ENCODE peak calls at places on chromosome 22, in four cellular contexts. One of them, this sample, is unnamed. For H3K4me1, the result is how much of the 10 kb centered on the place peaks cover.

GRCh38 chr22:49968831-49969661 is 8.5 kb downstream of the PIM3 start:
- DNase-seq in suprapubic skin: peak
- DNase-seq in body of pancreas: no peak
- DNase-seq in GM23338: no peak
- DNase-seq in this sample: no peak

GRCh38 chr22:42577623-42578240 is 24.0 kb downstream of the SERHL2 start:
- DNase-seq in suprapubic skin: no peak
- DNase-seq in body of pancreas: no peak
- DNase-seq in GM23338: no peak
- DNase-seq in this sample: no peak

GRCh38 chr22:19114984-19115552 is 7.1 kb downstream of the DGCR2 start:
- DNase-seq in suprapubic skin: no peak
- DNase-seq in body of pancreas: no peak
- DNase-seq in GM23338: no peak
- DNase-seq in this sample: no peak

GRCh38 chr22:50192825-50193204 is 7.1 kb downstream of the TRABD start:
- DNase-seq in suprapubic skin: no peak
- DNase-seq in body of pancreas: no peak
- DNase-seq in GM23338: no peak
- DNase-seq in this sample: no peak

GRCh38 chr22:49257551-49257951 is 570.1 kb downstream of the BRD1 start:
- DNase-seq in suprapubic skin: no peak
- DNase-seq in body of pancreas: no peak
- DNase-seq in GM23338: no peak
- DNase-seq in this sample: no peak

GRCh38 chr22:45033136-45033535 is 23.3 kb upstream of the PHF21B start:
- DNase-seq in suprapubic skin: no peak
- DNase-seq in body of pancreas: no peak
- DNase-seq in GM23338: no peak
- DNase-seq in this sample: no peak

GRCh38 chr22:43376765-43377485 is 33.8 kb upstream of the SCUBE1 start:
- DNase-seq in suprapubic skin: peak
- DNase-seq in body of pancreas: peak
- DNase-seq in GM23338: no peak
- DNase-seq in this sample: no peak

GRCh38 chr22:50170453-50171318 is at the start of gene PANX2:
- DNase-seq in suprapubic skin: no peak
- DNase-seq in body of pancreas: no peak
- DNase-seq in GM23338: peak
- DNase-seq in this sample: no peak

GRCh38 chr22:42807185-42807584 is 49.9 kb downstream of the ARFGAP3 start:
- DNase-seq in suprapubic skin: no peak
- DNase-seq in body of pancreas: no peak
- DNase-seq in GM23338: no peak
- DNase-seq in this sample: no peak

GRCh38 chr22:50089231-50090140 is at the start of gene MOV10L1:
- DNase-seq in suprapubic skin: no peak
- DNase-seq in body of pancreas: peak
- DNase-seq in GM23338: peak
- DNase-seq in this sample: peak

GRCh38 chr22:20016734-20017621 is at the start of gene ARVCF:
- DNase-seq in suprapubic skin: peak
- DNase-seq in body of pancreas: peak
- DNase-seq in GM23338: peak
- DNase-seq in this sample: peak

GRCh38 chr22:19977296-19978243 is 36.0 kb upstream of the TXNRD2 start:
- DNase-seq in suprapubic skin: no peak
- DNase-seq in body of pancreas: no peak
- DNase-seq in GM23338: no peak
- DNase-seq in this sample: no peak

GRCh38 chr22:37310815-37311595 is 28.7 kb downstream of the CYTH4 start:
- DNase-seq in suprapubic skin: no peak
- DNase-seq in body of pancreas: peak
- DNase-seq in GM23338: no peak
- DNase-seq in this sample: no peak

GRCh38 chr22:20027966-20028854 is 7.3 kb downstream of the TANGO2 start:
- DNase-seq in suprapubic skin: peak
- DNase-seq in body of pancreas: no peak
- DNase-seq in GM23338: no peak
- DNase-seq in this sample: peak

GRCh38 chr22:48717076-48717810 is 1110.4 kb downstream of the BRD1 start:
- DNase-seq in suprapubic skin: peak
- DNase-seq in body of pancreas: no peak
- DNase-seq in GM23338: no peak
- DNase-seq in this sample: no peak

GRCh38 chr22:20610757-20611156 is 103.3 kb downstream of the MED15 start:
- DNase-seq in suprapubic skin: no peak
- DNase-seq in body of pancreas: no peak
- DNase-seq in GM23338: no peak
- DNase-seq in this sample: no peak

GRCh38 chr22:29346659-29347058 is 31.2 kb upstream of the RASL10A start:
- DNase-seq in suprapubic skin: no peak
- DNase-seq in body of pancreas: no peak
- DNase-seq in GM23338: no peak
- DNase-seq in this sample: no peak

GRCh38 chr22:49929553-49929979 is 11.1 kb downstream of the CRELD2 start:
- DNase-seq in suprapubic skin: no peak
- DNase-seq in body of pancreas: no peak
- DNase-seq in GM23338: peak
- DNase-seq in this sample: peak

GRCh38 chr22:37021710-37022482 is 2.4 kb downstream of the MPST start:
- DNase-seq in suprapubic skin: no peak
- DNase-seq in body of pancreas: peak
- DNase-seq in GM23338: peak
- DNase-seq in this sample: peak

GRCh38 chr22:50157976-50158375 is 12.6 kb upstream of the PANX2 start:
- DNase-seq in suprapubic skin: peak
- DNase-seq in body of pancreas: no peak
- DNase-seq in GM23338: no peak
- DNase-seq in this sample: no peak

GRCh38 chr22:19598054-19598855 is 74.0 kb upstream of the CLDN5 start:
- DNase-seq in suprapubic skin: peak
- DNase-seq in body of pancreas: no peak
- DNase-seq in GM23338: no peak
- DNase-seq in this sample: no peak

GRCh38 chr22:29890760-29891159 is 7.8 kb downstream of the MTMR3 start:
- DNase-seq in suprapubic skin: no peak
- DNase-seq in body of pancreas: no peak
- DNase-seq in GM23338: no peak
- DNase-seq in this sample: no peak

GRCh38 chr22:29073618-29074275 is 912 bp downstream of the KREMEN1 start:
- DNase-seq in suprapubic skin: peak
- DNase-seq in body of pancreas: peak
- DNase-seq in GM23338: peak
- DNase-seq in this sample: peak

GRCh38 chr22:19911540-19912235 is 29.9 kb upstream of the COMT start:
- DNase-seq in suprapubic skin: no peak
- DNase-seq in body of pancreas: no peak
- DNase-seq in GM23338: no peak
- DNase-seq in this sample: no peak

GRCh38 chr22:44181912-44182590 is 1.3 kb downstream of the PARVG start:
- DNase-seq in suprapubic skin: no peak
- DNase-seq in body of pancreas: no peak
- DNase-seq in GM23338: no peak
- DNase-seq in this sample: no peak

GRCh38 chr22:20781272-20781990 is 7.5 kb downstream of the SERPIND1 start:
- DNase-seq in suprapubic skin: no peak
- DNase-seq in body of pancreas: no peak
- DNase-seq in GM23338: no peak
- DNase-seq in this sample: no peak

GRCh38 chr22:44578516-44579230 is 80.6 kb upstream of the RTL6 start:
- DNase-seq in suprapubic skin: peak
- DNase-seq in body of pancreas: no peak
- DNase-seq in GM23338: no peak
- DNase-seq in this sample: no peak

GRCh38 chr22:50293441-50294318 is 13.8 kb downstream of the PLXNB2 start:
- DNase-seq in suprapubic skin: no peak
- DNase-seq in body of pancreas: peak
- DNase-seq in GM23338: peak
- DNase-seq in this sample: peak

GRCh38 chr22:41300661-41301060 is 664 bp upstream of the ZC3H7B start:
- DNase-seq in suprapubic skin: no peak
- DNase-seq in body of pancreas: no peak
- DNase-seq in GM23338: peak
- DNase-seq in this sample: no peak

GRCh38 chr22:19663821-19664325 is 50.4 kb upstream of the SEPTIN5 start:
- DNase-seq in suprapubic skin: no peak
- DNase-seq in body of pancreas: peak
- DNase-seq in GM23338: peak
- DNase-seq in this sample: peak

GRCh38 chr22:49392247-49392646 is 435.4 kb downstream of the BRD1 start:
- DNase-seq in suprapubic skin: no peak
- DNase-seq in body of pancreas: no peak
- DNase-seq in GM23338: no peak
- DNase-seq in this sample: no peak

GRCh38 chr22:21657361-21658118 is 8.3 kb upstream of the PPIL2 start:
- DNase-seq in suprapubic skin: no peak
- DNase-seq in body of pancreas: peak
- DNase-seq in GM23338: peak
- DNase-seq in this sample: peak

GRCh38 chr22:39965749-39966148 is 5.6 kb downstream of the TMA7B start:
- DNase-seq in suprapubic skin: no peak
- DNase-seq in body of pancreas: no peak
- DNase-seq in GM23338: no peak
- DNase-seq in this sample: no peak

GRCh38 chr22:21568207-21569075 is 927 bp downstream of the UBE2L3 start:
- DNase-seq in suprapubic skin: no peak
- DNase-seq in body of pancreas: peak
- DNase-seq in GM23338: peak
- DNase-seq in this sample: peak

GRCh38 chr22:29202231-29203192 is 3.2 kb upstream of the EMID1 start:
- DNase-seq in suprapubic skin: no peak
- DNase-seq in body of pancreas: peak
- DNase-seq in GM23338: peak
- DNase-seq in this sample: peak

DNA sequence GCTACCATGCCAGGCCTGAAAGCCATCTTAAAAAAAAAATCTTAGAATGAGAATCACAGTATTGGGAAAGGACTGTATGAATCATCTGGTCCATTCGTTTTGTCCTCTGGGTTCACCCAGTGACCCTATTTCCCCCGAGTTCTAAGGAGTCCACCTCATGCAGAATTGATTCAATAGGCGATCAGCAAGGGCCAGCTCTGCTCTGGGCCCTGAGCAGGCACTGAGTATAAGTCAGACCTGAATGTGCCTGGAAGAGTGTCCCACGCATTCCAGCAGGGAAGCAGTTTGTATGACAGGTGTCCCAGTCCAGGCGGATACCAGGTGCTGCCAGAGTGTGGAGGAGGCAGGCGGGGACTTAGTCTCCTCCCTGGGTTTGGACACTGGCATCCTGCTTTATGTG is 883 bp upstream of the HMOX1 start:
- DNase-seq in suprapubic skin: no peak
- DNase-seq in body of pancreas: no peak
- DNase-seq in GM23338: no peak
- DNase-seq in this sample: no peak
- H3K4me1 ChIP-seq in suprapubic skin: half or more
- H3K4me1 ChIP-seq in body of pancreas: under half
- H3K4me1 ChIP-seq in GM23338: half or more
- H3K4me1 ChIP-seq in this sample: under half

DNA sequence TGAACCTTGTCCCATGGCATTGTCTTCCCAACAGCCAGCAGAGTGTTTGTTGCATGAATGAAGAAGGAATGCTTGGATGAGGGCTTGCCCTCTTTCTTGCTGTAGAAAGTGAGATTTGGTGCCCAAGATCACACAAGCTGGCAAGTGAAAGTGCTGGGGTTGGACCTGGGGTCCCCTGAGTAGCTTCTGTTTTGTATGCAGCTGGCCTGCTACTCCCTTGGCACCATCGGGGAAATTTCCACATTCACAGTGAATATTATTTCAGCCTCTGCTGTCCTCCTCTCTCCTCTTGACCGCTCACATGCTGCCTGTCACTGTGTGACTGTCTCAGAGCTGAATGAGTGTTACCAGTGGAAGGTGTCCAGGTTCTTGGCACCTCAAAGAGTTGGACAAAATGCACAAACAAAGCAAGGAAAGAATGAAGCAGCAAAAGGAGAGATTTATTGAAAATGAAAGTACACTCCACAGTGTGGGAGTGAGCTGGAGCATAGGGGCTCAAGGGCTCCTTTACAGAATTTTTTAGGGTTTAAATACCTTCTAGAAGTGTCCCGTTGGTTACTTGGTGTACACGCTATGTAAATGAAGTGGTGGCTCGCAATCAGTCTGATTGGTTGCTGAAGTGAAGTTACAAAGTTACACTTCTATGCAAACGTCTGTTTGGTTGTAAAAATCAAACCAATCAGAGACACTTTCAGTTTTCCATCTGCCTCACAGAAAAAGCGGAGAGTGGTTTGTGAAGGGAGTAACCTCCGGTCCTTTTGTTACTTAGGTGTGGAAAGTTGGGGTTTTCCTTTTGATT is 87.4 kb downstream of the DEPDC5 start:
- DNase-seq in suprapubic skin: no peak
- DNase-seq in body of pancreas: no peak
- DNase-seq in GM23338: no peak
- DNase-seq in this sample: no peak
- H3K4me1 ChIP-seq in suprapubic skin: under half
- H3K4me1 ChIP-seq in body of pancreas: under half
- H3K4me1 ChIP-seq in GM23338: under half
- H3K4me1 ChIP-seq in this sample: under half

DNA sequence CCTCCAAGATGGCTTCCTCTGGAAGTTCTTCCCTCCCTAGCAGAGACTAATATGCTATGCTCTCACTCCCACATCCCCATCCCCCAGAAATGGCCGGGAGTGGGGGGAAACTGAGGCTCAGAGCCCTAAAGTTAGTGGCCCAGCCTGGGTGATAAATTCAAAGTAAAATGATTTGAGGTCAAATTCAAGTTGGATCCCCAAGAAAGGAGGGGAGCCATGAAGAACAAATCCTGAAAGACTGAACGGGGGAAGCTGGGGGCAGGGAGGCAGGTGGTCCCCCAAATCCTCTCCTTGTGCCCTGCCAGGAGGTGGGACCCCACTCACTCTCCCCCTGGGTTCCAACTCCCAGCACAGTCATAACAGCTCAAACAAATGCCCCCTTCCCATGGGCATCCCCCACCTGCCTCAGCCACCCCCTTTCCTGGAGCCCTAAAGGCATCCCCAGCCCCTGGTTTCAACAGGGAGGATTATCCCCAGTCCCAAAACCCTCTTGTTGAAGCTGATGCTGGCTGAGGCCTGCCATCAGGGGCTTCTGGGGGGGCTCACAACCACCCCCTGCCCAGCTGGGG is 1.1 kb downstream of the CBX6 start:
- DNase-seq in suprapubic skin: peak
- DNase-seq in body of pancreas: no peak
- DNase-seq in GM23338: no peak
- DNase-seq in this sample: no peak
- H3K4me1 ChIP-seq in suprapubic skin: under half
- H3K4me1 ChIP-seq in body of pancreas: under half
- H3K4me1 ChIP-seq in GM23338: under half
- H3K4me1 ChIP-seq in this sample: under half

GRCh38 chr22:24271406-24271760 is 752 bp downstream of the SPECC1L start:
- DNase-seq in suprapubic skin: no peak
- DNase-seq in body of pancreas: no peak
- DNase-seq in GM23338: no peak
- DNase-seq in this sample: no peak
- H3K4me1 ChIP-seq in suprapubic skin: under half
- H3K4me1 ChIP-seq in body of pancreas: under half
- H3K4me1 ChIP-seq in GM23338: under half
- H3K4me1 ChIP-seq in this sample: under half